ENCODE peak calls at places on chromosomes 3 and 15, in four cellular contexts. One of them, this sample, is unnamed.
A peak's percentile ranks its signal among the peaks of the same experiment; 100 is the strongest.

GRCh38 chr3:27713066-27713400 is 9.1 kb downstream of the EOMES start:
- DNase-seq in activated T-cell treated with anti-CD3 and anti-CD28 coated beads for 1 hour: no peak
- DNase-seq in activated CD4-positive, alpha-beta T cell treated with anti-CD3 and anti-CD28 coated beads, Interleukin-2, amount 50 U/mL, for 24 hours: no peak
- DNase-seq in HL-60: no peak
- DNase-seq in this sample: no peak

GRCh38 chr3:191239439-191240035 is 40.5 kb downstream of the OSTN start:
- DNase-seq in activated T-cell treated with anti-CD3 and anti-CD28 coated beads for 1 hour: no peak
- DNase-seq in activated CD4-positive, alpha-beta T cell treated with anti-CD3 and anti-CD28 coated beads, Interleukin-2, amount 50 U/mL, for 24 hours: no peak
- DNase-seq in HL-60: no peak
- DNase-seq in this sample: no peak

GRCh38 chr3:34782876-34783275 is 856.4 kb upstream of the ARPP21 start:
- DNase-seq in activated T-cell treated with anti-CD3 and anti-CD28 coated beads for 1 hour: no peak
- DNase-seq in activated CD4-positive, alpha-beta T cell treated with anti-CD3 and anti-CD28 coated beads, Interleukin-2, amount 50 U/mL, for 24 hours: no peak
- DNase-seq in HL-60: no peak
- DNase-seq in this sample: no peak

GRCh38 chr3:100726706-100727105 is 17.4 kb downstream of the TFG start:
- DNase-seq in activated T-cell treated with anti-CD3 and anti-CD28 coated beads for 1 hour: no peak
- DNase-seq in activated CD4-positive, alpha-beta T cell treated with anti-CD3 and anti-CD28 coated beads, Interleukin-2, amount 50 U/mL, for 24 hours: no peak
- DNase-seq in HL-60: no peak
- DNase-seq in this sample: no peak

GRCh38 chr3:67647390-67647878 is 7.0 kb downstream of the SUCLG2 start:
- DNase-seq in activated T-cell treated with anti-CD3 and anti-CD28 coated beads for 1 hour: no peak
- DNase-seq in activated CD4-positive, alpha-beta T cell treated with anti-CD3 and anti-CD28 coated beads, Interleukin-2, amount 50 U/mL, for 24 hours: no peak
- DNase-seq in HL-60: no peak
- DNase-seq in this sample: no peak

GRCh38 chr15:39270976-39271375 is 309.9 kb upstream of the THBS1 start:
- DNase-seq in activated T-cell treated with anti-CD3 and anti-CD28 coated beads for 1 hour: no peak
- DNase-seq in activated CD4-positive, alpha-beta T cell treated with anti-CD3 and anti-CD28 coated beads, Interleukin-2, amount 50 U/mL, for 24 hours: no peak
- DNase-seq in HL-60: no peak
- DNase-seq in this sample: no peak

GRCh38 chr3:32310336-32310735 is 71.9 kb downstream of the CMTM8 start:
- DNase-seq in activated T-cell treated with anti-CD3 and anti-CD28 coated beads for 1 hour: no peak
- DNase-seq in activated CD4-positive, alpha-beta T cell treated with anti-CD3 and anti-CD28 coated beads, Interleukin-2, amount 50 U/mL, for 24 hours: no peak
- DNase-seq in HL-60: no peak
- DNase-seq in this sample: no peak

GRCh38 chr3:139794469-139795265 is 116.9 kb upstream of the NMNAT3 start:
- DNase-seq in activated T-cell treated with anti-CD3 and anti-CD28 coated beads for 1 hour: no peak
- DNase-seq in activated CD4-positive, alpha-beta T cell treated with anti-CD3 and anti-CD28 coated beads, Interleukin-2, amount 50 U/mL, for 24 hours: no peak
- DNase-seq in HL-60: no peak
- DNase-seq in this sample: no peak

GRCh38 chr3:79249701-79250100 is 518.1 kb downstream of the ROBO1 start:
- DNase-seq in activated T-cell treated with anti-CD3 and anti-CD28 coated beads for 1 hour: no peak
- DNase-seq in activated CD4-positive, alpha-beta T cell treated with anti-CD3 and anti-CD28 coated beads, Interleukin-2, amount 50 U/mL, for 24 hours: no peak
- DNase-seq in HL-60: no peak
- DNase-seq in this sample: no peak

GRCh38 chr3:166518040-166518439 is 680.8 kb upstream of the BCHE start:
- DNase-seq in activated T-cell treated with anti-CD3 and anti-CD28 coated beads for 1 hour: no peak
- DNase-seq in activated CD4-positive, alpha-beta T cell treated with anti-CD3 and anti-CD28 coated beads, Interleukin-2, amount 50 U/mL, for 24 hours: no peak
- DNase-seq in HL-60: no peak
- DNase-seq in this sample: no peak

GRCh38 chr15:81293728-81294500 is 30.0 kb downstream of the STARD5 start:
- DNase-seq in activated T-cell treated with anti-CD3 and anti-CD28 coated beads for 1 hour: peak; percentile 48
- DNase-seq in activated CD4-positive, alpha-beta T cell treated with anti-CD3 and anti-CD28 coated beads, Interleukin-2, amount 50 U/mL, for 24 hours: peak; percentile 82
- DNase-seq in HL-60: peak; percentile 82
- DNase-seq in this sample: no peak

GRCh38 chr3:31752305-31753049 is 219.8 kb downstream of the STT3B start:
- DNase-seq in activated T-cell treated with anti-CD3 and anti-CD28 coated beads for 1 hour: no peak
- DNase-seq in activated CD4-positive, alpha-beta T cell treated with anti-CD3 and anti-CD28 coated beads, Interleukin-2, amount 50 U/mL, for 24 hours: no peak
- DNase-seq in HL-60: no peak
- DNase-seq in this sample: no peak

GRCh38 chr15:81897011-81897677 is 148.7 kb downstream of the MEX3B start:
- DNase-seq in activated T-cell treated with anti-CD3 and anti-CD28 coated beads for 1 hour: no peak
- DNase-seq in activated CD4-positive, alpha-beta T cell treated with anti-CD3 and anti-CD28 coated beads, Interleukin-2, amount 50 U/mL, for 24 hours: no peak
- DNase-seq in HL-60: no peak
- DNase-seq in this sample: no peak

GRCh38 chr15:88003928-88004327 is 252.6 kb downstream of the NTRK3 start:
- DNase-seq in activated T-cell treated with anti-CD3 and anti-CD28 coated beads for 1 hour: no peak
- DNase-seq in activated CD4-positive, alpha-beta T cell treated with anti-CD3 and anti-CD28 coated beads, Interleukin-2, amount 50 U/mL, for 24 hours: no peak
- DNase-seq in HL-60: no peak
- DNase-seq in this sample: no peak

GRCh38 chr3:56291953-56292352 is 176.3 kb downstream of the ERC2 start:
- DNase-seq in activated T-cell treated with anti-CD3 and anti-CD28 coated beads for 1 hour: no peak
- DNase-seq in activated CD4-positive, alpha-beta T cell treated with anti-CD3 and anti-CD28 coated beads, Interleukin-2, amount 50 U/mL, for 24 hours: no peak
- DNase-seq in HL-60: no peak
- DNase-seq in this sample: no peak

GRCh38 chr3:154852515-154852914 is 227.6 kb upstream of the MME start:
- DNase-seq in activated T-cell treated with anti-CD3 and anti-CD28 coated beads for 1 hour: no peak
- DNase-seq in activated CD4-positive, alpha-beta T cell treated with anti-CD3 and anti-CD28 coated beads, Interleukin-2, amount 50 U/mL, for 24 hours: no peak
- DNase-seq in HL-60: no peak
- DNase-seq in this sample: no peak

GRCh38 chr3:187136347-187136746 is 2.9 kb downstream of the RPL39L start:
- DNase-seq in activated T-cell treated with anti-CD3 and anti-CD28 coated beads for 1 hour: no peak
- DNase-seq in activated CD4-positive, alpha-beta T cell treated with anti-CD3 and anti-CD28 coated beads, Interleukin-2, amount 50 U/mL, for 24 hours: no peak
- DNase-seq in HL-60: no peak
- DNase-seq in this sample: no peak

GRCh38 chr3:10386121-10386520 is 65.2 kb upstream of the SEC13 start:
- DNase-seq in activated T-cell treated with anti-CD3 and anti-CD28 coated beads for 1 hour: no peak
- DNase-seq in activated CD4-positive, alpha-beta T cell treated with anti-CD3 and anti-CD28 coated beads, Interleukin-2, amount 50 U/mL, for 24 hours: no peak
- DNase-seq in HL-60: no peak
- DNase-seq in this sample: no peak

GRCh38 chr15:99239545-99240198 is 9.7 kb downstream of the TTC23 start:
- DNase-seq in activated T-cell treated with anti-CD3 and anti-CD28 coated beads for 1 hour: no peak
- DNase-seq in activated CD4-positive, alpha-beta T cell treated with anti-CD3 and anti-CD28 coated beads, Interleukin-2, amount 50 U/mL, for 24 hours: no peak
- DNase-seq in HL-60: no peak
- DNase-seq in this sample: no peak

GRCh38 chr3:141150431-141150830 is 81.2 kb upstream of the PXYLP1 start:
- DNase-seq in activated T-cell treated with anti-CD3 and anti-CD28 coated beads for 1 hour: no peak
- DNase-seq in activated CD4-positive, alpha-beta T cell treated with anti-CD3 and anti-CD28 coated beads, Interleukin-2, amount 50 U/mL, for 24 hours: no peak
- DNase-seq in HL-60: no peak
- DNase-seq in this sample: no peak

GRCh38 chr15:73105064-73105463 is 52.8 kb downstream of the NEO1 start:
- DNase-seq in activated T-cell treated with anti-CD3 and anti-CD28 coated beads for 1 hour: no peak
- DNase-seq in activated CD4-positive, alpha-beta T cell treated with anti-CD3 and anti-CD28 coated beads, Interleukin-2, amount 50 U/mL, for 24 hours: no peak
- DNase-seq in HL-60: no peak
- DNase-seq in this sample: no peak

GRCh38 chr15:66842710-66843441 is 140.8 kb downstream of the SMAD6 start:
- DNase-seq in activated T-cell treated with anti-CD3 and anti-CD28 coated beads for 1 hour: no peak
- DNase-seq in activated CD4-positive, alpha-beta T cell treated with anti-CD3 and anti-CD28 coated beads, Interleukin-2, amount 50 U/mL, for 24 hours: no peak
- DNase-seq in HL-60: peak; percentile 50
- DNase-seq in this sample: no peak

GRCh38 chr3:108127301-108127988 is 36.6 kb upstream of the CD47 start:
- DNase-seq in activated T-cell treated with anti-CD3 and anti-CD28 coated beads for 1 hour: peak; percentile 38
- DNase-seq in activated CD4-positive, alpha-beta T cell treated with anti-CD3 and anti-CD28 coated beads, Interleukin-2, amount 50 U/mL, for 24 hours: peak; percentile 56
- DNase-seq in HL-60: peak; percentile 49
- DNase-seq in this sample: no peak

This sample was measured in progenitor cell of endocrine pancreas.